ENCODE peak calls at places on chromosomes 7 and 10, in nine cellular contexts. R is astrocyte, U is IMR-90, K is prostate gland, F is choroid plexus epithelial cell, Y is ovary, E is dorsolateral prefrontal cortex, N is HCT116, C is tibial nerve. B is an unnamed sample.

GRCh38 chr10:123635131-123635530 is 31.0 kb upstream of the GPR26 start:
- DNase-seq in C (no peak), N (no peak), E (no peak), U (no peak), Y (no peak), K (no peak), F (no peak), R (no peak), B (no peak)

GRCh38 chr7:98400538-98401427 is at the start of gene BAIAP2L1:
- DNase-seq in Y (peak; percentile 62), R (peak; percentile 20), K (peak; percentile 97), U (peak; percentile 49), C (no peak), N (peak; percentile 82), E (no peak), F (peak; percentile 72), B (no peak)

GRCh38 chr7:57867884-57868701 is 418.1 kb downstream of the ZNF716 start:
- DNase-seq in U (no peak), E (no peak), N (no peak), C (no peak), K (no peak), Y (no peak), R (no peak), F (peak; percentile 8), B (no peak)

GRCh38 chr10:108544500-108545120 is 1378.7 kb downstream of the XPNPEP1 start:
- DNase-seq in F (peak; percentile 78), K (peak; percentile 31), C (peak; percentile 31), Y (no peak), N (no peak), R (peak; percentile 18), E (peak; percentile 55), U (peak; percentile 23), B (peak; percentile 18)

GRCh38 chr7:128830231-128831177 is at the start of gene FLNC:
- DNase-seq in U (peak; percentile 71), F (peak; percentile 71), C (no peak), N (no peak), E (no peak), Y (peak; percentile 58), K (no peak), R (peak; percentile 50), B (no peak)

GRCh38 chr7:113548561-113548960 is 370.2 kb downstream of the PPP1R3A start:
- DNase-seq in C (no peak), U (no peak), K (no peak), E (no peak), R (no peak), N (no peak), Y (no peak), F (no peak), B (no peak)

GRCh38 chr10:1754506-1755177 is 17.3 kb upstream of the ADARB2 start:
- DNase-seq in R (no peak), N (no peak), F (no peak), C (no peak), U (no peak), Y (no peak), E (peak; percentile 80), K (no peak), B (no peak)

GRCh38 chr7:132430863-132431822 is 145.1 kb downstream of the PLXNA4 start:
- DNase-seq in F (peak; percentile 63), C (no peak), U (peak; percentile 72), E (no peak), K (no peak), Y (no peak), R (peak; percentile 97), N (no peak), B (peak; percentile 27)

GRCh38 chr10:122557516-122557915 is 3.0 kb upstream of the DMBT1 start:
- DNase-seq in E (no peak), K (no peak), U (no peak), R (no peak), C (no peak), Y (no peak), F (peak; percentile 17), N (peak; percentile 31), B (no peak)

GRCh38 chr10:103855424-103855823 is at the start of gene SH3PXD2A:
- DNase-seq in F (no peak), C (no peak), U (no peak), R (no peak), K (peak; percentile 46), Y (peak; percentile 44), E (no peak), N (no peak), B (no peak)
- H3K4me3 ChIP-seq in F (peak within 1 kb of the TSS; percentile 54), C (peak within 1 kb of the TSS; percentile 62), U (peak within 1 kb of the TSS; percentile 92), R (peak within 1 kb of the TSS; percentile 69), K (peak within 1 kb of the TSS; percentile 52), Y (peak within 1 kb of the TSS; percentile 66), E (peak within 1 kb of the TSS; percentile 82), N (no peak within 1 kb of the TSS), B (peak within 1 kb of the TSS; percentile 38)

GRCh38 chr10:101495324-101495925 is 92.6 kb downstream of the POLL start:
- DNase-seq in F (peak; percentile 39), C (no peak), K (no peak), R (no peak), E (no peak), U (peak; percentile 3), N (peak; percentile 12), Y (no peak), B (no peak)
- TF ChIP-seq CTCF in F (peak; percentile 54), C (no peak), K (no peak), R (peak; percentile 15), E (peak; percentile 17), U (peak; percentile 8), N (peak; percentile 60), Y (no peak), B (peak; percentile 51)

DNA sequence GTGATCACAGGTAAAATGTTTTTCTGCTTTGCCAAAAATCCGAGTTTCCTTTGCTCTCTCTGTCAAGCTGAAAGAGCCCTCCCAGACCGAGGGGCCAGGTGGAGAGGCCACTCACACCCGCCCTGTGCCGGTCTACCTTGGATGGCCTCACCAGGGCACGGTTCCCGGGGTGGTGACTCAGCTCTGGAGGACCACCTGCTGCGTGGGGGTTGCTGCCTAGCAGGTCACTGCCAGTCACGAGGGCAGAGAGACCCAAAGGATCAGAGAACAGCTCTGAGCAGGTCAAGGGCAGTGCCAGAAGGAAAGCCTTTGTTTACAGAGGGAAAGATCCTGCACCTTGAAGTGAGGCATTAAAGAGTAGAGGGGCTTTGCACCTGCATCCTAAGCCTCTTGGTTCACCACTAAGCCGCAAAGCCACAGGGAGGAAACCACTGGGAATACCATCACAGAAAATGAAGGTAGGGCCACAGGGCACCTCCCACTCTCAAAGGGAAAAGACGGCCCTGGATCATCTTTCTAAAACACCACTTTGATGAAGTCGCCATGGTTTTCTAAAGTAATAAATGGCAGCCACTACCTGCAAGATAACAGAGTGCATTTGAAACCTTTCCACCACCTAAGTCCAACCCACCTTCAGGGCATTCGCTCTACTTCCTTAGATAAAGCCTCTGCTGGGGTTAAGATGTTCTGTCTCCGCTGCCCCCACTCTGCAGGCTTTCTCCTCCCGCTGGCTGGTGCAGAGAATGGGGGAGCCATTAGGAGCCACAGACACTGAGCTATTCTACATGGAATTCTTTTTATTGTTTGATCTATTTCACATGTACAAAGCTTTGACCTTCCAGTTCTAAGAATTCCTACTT is 160.4 kb upstream of the KLF14 start:
- DNase-seq in U (peak; percentile 78), E (no peak), K (no peak), N (peak; percentile 97), R (peak; percentile 72), C (peak; percentile 65), Y (peak; percentile 81), F (peak; percentile 76), B (peak; percentile 77)
- H3K4me3 ChIP-seq in U (no peak overlapping the region), E (no peak overlapping the region), K (no peak overlapping the region), N (peak overlapping the region; percentile 1), R (no peak overlapping the region), C (no peak overlapping the region), Y (no peak overlapping the region), F (no peak overlapping the region), B (no peak overlapping the region)

DNA sequence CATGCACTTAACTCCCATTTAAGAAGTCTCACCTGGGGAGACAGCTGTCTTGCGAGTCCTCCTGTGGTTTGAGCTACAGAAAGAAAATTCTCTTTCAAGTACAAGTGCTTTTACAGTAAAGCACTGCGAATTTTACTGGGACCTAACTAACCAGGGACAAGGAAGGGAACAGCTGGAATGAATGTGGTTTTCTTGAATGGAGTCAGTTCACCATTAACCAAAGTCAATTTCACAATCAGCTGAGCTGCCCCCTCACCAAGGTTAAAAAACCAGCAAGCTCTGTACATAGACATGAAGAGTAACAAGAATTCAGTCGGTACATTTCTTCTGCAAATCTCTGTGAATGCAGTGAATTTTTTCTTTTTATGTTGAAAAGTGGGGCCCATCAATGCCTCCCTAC is 56.3 kb downstream of the GFRA1 start:
- DNase-seq in Y (no peak), C (no peak), F (no peak), K (no peak), U (no peak), N (no peak), R (no peak), E (no peak), B (no peak)
- TF ChIP-seq CTCF in Y (no peak), C (no peak), F (no peak), K (no peak), U (no peak), N (no peak), R (no peak), E (no peak), B (no peak)

B was measured in retinal pigment epithelial cell.